ENCODE peak calls at places on chromosomes 3 and 15, in five cellular contexts. One of them, this sample, is unnamed.

GRCh38 chr3:126179825-126180476 is 435 bp downstream of the ALDH1L1 start:
- DNase-seq in A549: no peak
- DNase-seq in K562: no peak
- DNase-seq in endothelial cell of umbilical vein: no peak
- DNase-seq in GM12878: no peak
- DNase-seq in this sample: no peak

GRCh38 chr15:60740787-60741354 is 261.9 kb upstream of the ICE2 start:
- DNase-seq in A549: no peak
- DNase-seq in K562: no peak
- DNase-seq in endothelial cell of umbilical vein: no peak
- DNase-seq in GM12878: no peak
- DNase-seq in this sample: no peak

GRCh38 chr3:33750216-33750558 is 32.1 kb upstream of the CLASP2 start:
- DNase-seq in A549: no peak
- DNase-seq in K562: no peak
- DNase-seq in endothelial cell of umbilical vein: no peak
- DNase-seq in GM12878: no peak
- DNase-seq in this sample: peak; percentile 68

GRCh38 chr3:112639451-112640332 is 1.3 kb downstream of the CCDC80 start:
- DNase-seq in A549: no peak
- DNase-seq in K562: no peak
- DNase-seq in endothelial cell of umbilical vein: no peak
- DNase-seq in GM12878: no peak
- DNase-seq in this sample: no peak

GRCh38 chr3:33664195-33664594 is 53.9 kb downstream of the CLASP2 start:
- DNase-seq in A549: no peak
- DNase-seq in K562: no peak
- DNase-seq in endothelial cell of umbilical vein: peak; percentile 72
- DNase-seq in GM12878: no peak
- DNase-seq in this sample: peak; percentile 80

GRCh38 chr15:29668120-29668602 is 154.1 kb downstream of the TJP1 start:
- DNase-seq in A549: peak; percentile 97
- DNase-seq in K562: peak; percentile 66
- DNase-seq in endothelial cell of umbilical vein: peak; percentile 91
- DNase-seq in GM12878: peak; percentile 2
- DNase-seq in this sample: peak; percentile 79

GRCh38 chr3:129579991-129580390 is 26.5 kb downstream of the PLXND1 start:
- DNase-seq in A549: no peak
- DNase-seq in K562: no peak
- DNase-seq in endothelial cell of umbilical vein: no peak
- DNase-seq in GM12878: no peak
- DNase-seq in this sample: no peak

GRCh38 chr15:99090011-99090699 is 14.7 kb upstream of the SYNM start:
- DNase-seq in A549: no peak
- DNase-seq in K562: no peak
- DNase-seq in endothelial cell of umbilical vein: no peak
- DNase-seq in GM12878: peak; percentile 90
- DNase-seq in this sample: peak; percentile 76

GRCh38 chr15:70398694-70399093 is 301.0 kb upstream of the TLE3 start:
- DNase-seq in A549: no peak
- DNase-seq in K562: no peak
- DNase-seq in endothelial cell of umbilical vein: no peak
- DNase-seq in GM12878: no peak
- DNase-seq in this sample: no peak

GRCh38 chr3:69695443-69695842 is 43.8 kb upstream of the MITF start:
- DNase-seq in A549: no peak
- DNase-seq in K562: no peak
- DNase-seq in endothelial cell of umbilical vein: no peak
- DNase-seq in GM12878: no peak
- DNase-seq in this sample: no peak

GRCh38 chr3:18216996-18217395 is 208.1 kb downstream of the SATB1 start:
- DNase-seq in A549: no peak
- DNase-seq in K562: no peak
- DNase-seq in endothelial cell of umbilical vein: no peak
- DNase-seq in GM12878: no peak
- DNase-seq in this sample: no peak

GRCh38 chr3:42262525-42262924 is 3.5 kb downstream of the CCK start:
- DNase-seq in A549: peak; percentile 26
- DNase-seq in K562: no peak
- DNase-seq in endothelial cell of umbilical vein: no peak
- DNase-seq in GM12878: no peak
- DNase-seq in this sample: no peak

GRCh38 chr3:157405457-157405856 is 31.2 kb upstream of the PTX3 start:
- DNase-seq in A549: no peak
- DNase-seq in K562: no peak
- DNase-seq in endothelial cell of umbilical vein: no peak
- DNase-seq in GM12878: no peak
- DNase-seq in this sample: no peak

GRCh38 chr3:122992138-122992537 is 35.4 kb downstream of the SEMA5B start:
- DNase-seq in A549: no peak
- DNase-seq in K562: no peak
- DNase-seq in endothelial cell of umbilical vein: no peak
- DNase-seq in GM12878: no peak
- DNase-seq in this sample: no peak

GRCh38 chr3:190064112-190064511 is 56.6 kb downstream of the P3H2 start:
- DNase-seq in A549: peak; percentile 83
- DNase-seq in K562: no peak
- DNase-seq in endothelial cell of umbilical vein: peak; percentile 82
- DNase-seq in GM12878: no peak
- DNase-seq in this sample: no peak

GRCh38 chr3:151924753-151925152 is 51.3 kb downstream of the SUCNR1 start:
- DNase-seq in A549: no peak
- DNase-seq in K562: no peak
- DNase-seq in endothelial cell of umbilical vein: no peak
- DNase-seq in GM12878: no peak
- DNase-seq in this sample: no peak

GRCh38 chr3:81886081-81886480 is 124.6 kb upstream of the GBE1 start:
- DNase-seq in A549: no peak
- DNase-seq in K562: no peak
- DNase-seq in endothelial cell of umbilical vein: no peak
- DNase-seq in GM12878: no peak
- DNase-seq in this sample: no peak

GRCh38 chr15:40108061-40108854 is 421 bp downstream of the BMF start:
- DNase-seq in A549: peak; percentile 36
- DNase-seq in K562: no peak
- DNase-seq in endothelial cell of umbilical vein: peak; percentile 47
- DNase-seq in GM12878: no peak
- DNase-seq in this sample: no peak
- TF ChIP-seq POLR2A in A549: no peak
- TF ChIP-seq POLR2A in K562: no peak
- TF ChIP-seq POLR2A in endothelial cell of umbilical vein: no peak
- TF ChIP-seq POLR2A in GM12878: no peak
- TF ChIP-seq POLR2A in this sample: no peak

DNA sequence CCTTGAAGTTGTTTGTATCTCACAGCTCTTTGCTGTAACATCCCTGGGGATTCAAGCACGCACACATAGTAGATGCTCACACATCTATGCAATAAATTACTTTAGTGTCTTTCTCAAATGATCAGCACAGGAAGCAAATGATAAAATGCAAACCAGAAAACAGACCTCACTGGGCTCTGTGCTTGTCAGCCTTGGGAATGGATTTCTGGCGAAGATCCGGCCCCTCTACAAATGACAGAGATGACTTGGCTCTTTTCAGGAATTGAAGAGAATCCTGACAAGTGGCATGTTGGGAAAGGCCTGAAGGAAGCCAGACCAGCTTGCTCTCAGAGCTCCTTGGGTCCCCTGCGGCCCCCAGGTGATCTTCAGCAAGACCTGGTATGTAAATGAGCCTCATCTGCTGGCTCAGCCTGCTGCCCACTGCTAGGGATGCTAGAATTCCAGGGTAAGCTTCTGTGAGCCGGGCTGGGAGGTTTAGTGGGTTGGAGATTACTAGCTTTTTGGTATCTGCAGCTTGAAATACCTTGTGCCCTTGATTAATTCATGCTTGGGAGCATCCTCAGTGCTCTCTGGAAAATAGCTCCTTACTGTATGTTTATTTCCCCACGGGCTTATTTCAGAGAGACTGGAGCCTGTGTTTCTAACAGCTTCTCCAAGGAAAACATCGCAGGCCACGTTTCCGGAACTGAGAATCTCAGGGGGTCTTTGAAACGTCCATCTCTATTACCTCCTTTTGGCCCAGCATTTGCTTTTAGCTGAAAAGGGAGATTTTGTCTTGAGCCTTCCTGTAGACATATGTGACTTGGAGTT is 54.2 kb downstream of the LPP start:
- DNase-seq in A549: no peak
- DNase-seq in K562: no peak
- DNase-seq in endothelial cell of umbilical vein: no peak
- DNase-seq in GM12878: no peak
- DNase-seq in this sample: no peak
- TF ChIP-seq MYC in A549: no peak
- TF ChIP-seq MYC in K562: no peak
- TF ChIP-seq MYC in endothelial cell of umbilical vein: no peak
- TF ChIP-seq MYC in GM12878: no peak
- TF ChIP-seq MYC in this sample: no peak

GRCh38 chr3:71380096-71380495 is 203.4 kb downstream of the FOXP1 start:
- DNase-seq in A549: peak; percentile 18
- DNase-seq in K562: peak; percentile 15
- DNase-seq in endothelial cell of umbilical vein: no peak
- DNase-seq in GM12878: no peak
- DNase-seq in this sample: peak; percentile 23

GRCh38 chr3:71389191-71389590 is 194.3 kb downstream of the FOXP1 start:
- DNase-seq in A549: no peak
- DNase-seq in K562: no peak
- DNase-seq in endothelial cell of umbilical vein: no peak
- DNase-seq in GM12878: no peak
- DNase-seq in this sample: no peak

GRCh38 chr3:71388535-71389120 is 194.9 kb downstream of the FOXP1 start:
- DNase-seq in A549: no peak
- DNase-seq in K562: no peak
- DNase-seq in endothelial cell of umbilical vein: peak; percentile 31
- DNase-seq in GM12878: no peak
- DNase-seq in this sample: no peak

GRCh38 chr3:71385040-71385685 is 198.4 kb downstream of the FOXP1 start:
- DNase-seq in A549: no peak
- DNase-seq in K562: no peak
- DNase-seq in endothelial cell of umbilical vein: no peak
- DNase-seq in GM12878: no peak
- DNase-seq in this sample: peak; percentile 15

GRCh38 chr3:71384393-71384792 is 199.1 kb downstream of the FOXP1 start:
- DNase-seq in A549: no peak
- DNase-seq in K562: no peak
- DNase-seq in endothelial cell of umbilical vein: no peak
- DNase-seq in GM12878: no peak
- DNase-seq in this sample: no peak
- H3K4me3 ChIP-seq in A549: no peak overlapping the region
- H3K4me3 ChIP-seq in K562: no peak overlapping the region
- H3K4me3 ChIP-seq in endothelial cell of umbilical vein: no peak overlapping the region
- H3K4me3 ChIP-seq in GM12878: no peak overlapping the region
- H3K4me3 ChIP-seq in this sample: no peak overlapping the region

DNA sequence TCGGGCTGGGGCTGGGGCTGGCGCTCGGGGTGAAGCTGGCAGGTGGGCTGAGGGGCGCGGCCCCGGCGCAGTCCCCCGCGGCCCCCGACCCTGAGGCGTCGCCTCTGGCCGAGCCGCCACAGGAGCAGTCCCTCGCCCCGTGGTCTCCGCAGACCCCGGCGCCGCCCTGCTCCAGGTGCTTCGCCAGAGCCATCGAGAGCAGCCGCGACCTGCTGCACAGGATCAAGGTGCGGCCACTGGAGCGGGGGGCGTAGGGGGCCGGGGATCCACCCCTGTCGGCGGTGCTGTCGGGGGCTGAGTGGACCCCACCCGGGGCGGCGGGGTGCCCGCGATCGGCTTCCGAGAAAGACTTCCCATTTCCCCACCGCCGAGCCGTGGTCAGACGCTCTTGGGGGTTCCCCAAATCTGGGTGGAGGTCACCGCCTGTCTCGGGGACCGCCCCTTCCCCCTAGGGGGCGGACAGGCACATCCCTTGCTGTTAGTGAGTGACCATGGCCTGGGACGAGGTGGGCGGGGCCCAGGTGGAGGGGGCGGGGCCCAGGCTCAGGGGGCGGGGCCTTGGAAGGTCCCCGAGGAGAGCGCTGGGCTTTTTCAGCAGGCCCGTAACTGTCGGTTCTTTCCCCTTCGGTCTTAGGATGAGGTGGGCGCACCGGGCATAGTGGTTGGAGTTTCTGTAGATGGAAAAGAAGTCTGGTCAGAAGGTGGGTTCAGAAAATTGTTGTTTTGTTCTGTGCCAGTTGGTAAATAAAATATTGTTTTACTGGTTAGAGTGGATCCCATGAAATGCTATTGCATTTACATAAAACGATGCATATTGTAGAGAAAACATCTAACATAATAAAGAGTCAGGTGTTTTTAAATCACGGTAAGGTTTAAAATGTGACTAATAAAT is 587 bp downstream of the LACTB start:
- DNase-seq in A549: peak; percentile 90
- DNase-seq in K562: peak; percentile 95
- DNase-seq in endothelial cell of umbilical vein: peak; percentile 86
- DNase-seq in GM12878: peak; percentile 44
- DNase-seq in this sample: peak; percentile 84
- TF ChIP-seq POLR2A in A549: no peak
- TF ChIP-seq POLR2A in K562: no peak
- TF ChIP-seq POLR2A in endothelial cell of umbilical vein: peak; percentile 24
- TF ChIP-seq POLR2A in GM12878: no peak
- TF ChIP-seq POLR2A in this sample: no peak

DNA sequence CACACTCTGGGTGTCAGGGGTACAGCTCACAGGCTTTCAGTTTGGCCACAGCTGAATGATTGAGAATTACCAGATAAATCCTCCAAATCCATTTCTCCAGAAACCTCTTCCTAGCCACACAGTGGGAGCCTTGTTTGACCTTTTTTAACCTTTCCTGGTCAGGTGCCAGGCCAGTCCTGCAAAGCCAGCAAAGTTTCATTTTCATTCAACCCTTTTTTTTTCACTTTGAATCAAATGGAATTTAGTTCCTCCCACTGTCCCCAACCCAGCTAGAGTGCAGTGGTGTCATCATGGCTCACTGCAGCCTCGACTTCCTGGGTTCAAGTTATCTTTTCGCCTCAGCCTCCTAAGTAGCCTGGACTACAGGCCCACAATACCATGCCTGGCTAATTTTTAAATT is 67.8 kb downstream of the NSUN3 start:
- DNase-seq in A549: no peak
- DNase-seq in K562: no peak
- DNase-seq in endothelial cell of umbilical vein: no peak
- DNase-seq in GM12878: no peak
- DNase-seq in this sample: no peak
- TF ChIP-seq MYC in A549: no peak
- TF ChIP-seq MYC in K562: no peak
- TF ChIP-seq MYC in endothelial cell of umbilical vein: no peak
- TF ChIP-seq MYC in GM12878: no peak
- TF ChIP-seq MYC in this sample: no peak

This sample was measured in NB4.